ENCODE peak calls at places on chromosomes 2 and 18, in seven cellular contexts. Z is stomach; C is A549; U is tibial artery; L is neural progenitor cell; D is PC-3; B is effector memory CD4-positive, alpha-beta T cell. S is an unnamed sample.
A peak's percentile ranks its signal among the peaks of the same experiment; 100 is the strongest.

GRCh38 chr2:216113572-216113971 is 4.4 kb downstream of the XRCC5 start:
- DNase-seq in D (no peak), B (no peak), Z (no peak), U (no peak), L (no peak), C (no peak), S (no peak)

GRCh38 chr18:29181151-29181901 is 1004.4 kb upstream of the CDH2 start:
- DNase-seq in D (peak; percentile 78), L (no peak), B (no peak), U (peak; percentile 34), Z (no peak), C (no peak), S (no peak)

GRCh38 chr2:156436477-156437085 is 402 bp downstream of the GPD2 start:
- DNase-seq in D (peak; percentile 20), Z (peak; percentile 44), C (no peak), L (peak; percentile 33), U (peak; percentile 22), B (no peak), S (no peak)

GRCh38 chr18:56541790-56542189 is 96.6 kb downstream of the TXNL1 start:
- DNase-seq in L (peak; percentile 18), C (no peak), Z (no peak), B (no peak), D (no peak), U (no peak), S (no peak)

GRCh38 chr2:223952280-223952968 is 4.8 kb upstream of the MRPL44 start:
- DNase-seq in D (no peak), L (peak; percentile 89), U (no peak), Z (no peak), C (no peak), B (no peak), S (no peak)

GRCh38 chr18:59518705-59519104 is 159.6 kb upstream of the LMAN1 start:
- DNase-seq in C (no peak), L (no peak), U (no peak), B (no peak), Z (no peak), D (no peak), S (no peak)

GRCh38 chr2:224440988-224441387 is 39.1 kb upstream of the FAM124B start:
- DNase-seq in D (no peak), L (no peak), Z (no peak), B (no peak), C (no peak), U (no peak), S (peak; percentile 14)

GRCh38 chr2:226079677-226080076 is 680.2 kb downstream of the NYAP2 start:
- DNase-seq in D (peak; percentile 74), L (no peak), B (no peak), C (no peak), U (no peak), Z (no peak), S (no peak)

GRCh38 chr18:24958001-24958400 is 394.0 kb downstream of the ZNF521 start:
- DNase-seq in Z (no peak), U (no peak), L (no peak), D (no peak), C (no peak), B (no peak), S (no peak)

GRCh38 chr18:79692056-79692455 is 12.5 kb downstream of the CTDP1 start:
- DNase-seq in B (no peak), L (no peak), D (no peak), U (no peak), C (no peak), Z (no peak), S (no peak)

GRCh38 chr2:32772623-32773221 is 144.9 kb downstream of the TTC27 start:
- DNase-seq in Z (no peak), B (no peak), D (peak; percentile 73), C (peak; percentile 43), U (no peak), L (peak; percentile 79), S (peak; percentile 48)

GRCh38 chr2:47083886-47084682 is 71.0 kb downstream of the STPG4 start:
- DNase-seq in L (no peak), B (no peak), Z (no peak), U (no peak), D (no peak), C (no peak), S (no peak)

GRCh38 chr2:161273038-161273760 is 35.0 kb upstream of the PSMD14 start:
- DNase-seq in D (peak; percentile 90), Z (no peak), C (peak; percentile 12), L (peak; percentile 83), U (no peak), B (no peak), S (peak; percentile 64)

GRCh38 chr18:45441110-45441842 is 174.0 kb upstream of the SLC14A2 start:
- DNase-seq in C (peak; percentile 4), D (peak; percentile 46), U (no peak), B (no peak), Z (no peak), L (no peak), S (no peak)

GRCh38 chr2:240431276-240431662 is 4.2 kb upstream of the GPC1 start:
- DNase-seq in U (peak; percentile 16), Z (peak; percentile 17), C (no peak), D (no peak), L (no peak), B (no peak), S (no peak)

GRCh38 chr2:18522484-18523146 is 37.8 kb downstream of the RDH14 start:
- DNase-seq in C (no peak), U (no peak), Z (no peak), L (no peak), B (no peak), D (peak; percentile 33), S (no peak)

GRCh38 chr2:181196401-181196800 is 216.0 kb downstream of the UBE2E3 start:
- DNase-seq in Z (no peak), L (no peak), B (no peak), U (no peak), C (no peak), D (peak; percentile 21), S (no peak)

GRCh38 chr2:240432430-240432819 is 3.0 kb upstream of the GPC1 start:
- DNase-seq in D (no peak), Z (peak; percentile 15), U (no peak), C (no peak), B (no peak), L (no peak), S (no peak)

GRCh38 chr2:160402997-160403979 is 90.3 kb downstream of the RBMS1 start:
- DNase-seq in B (no peak), L (peak; percentile 57), C (no peak), U (no peak), D (no peak), Z (no peak), S (no peak)

GRCh38 chr2:58503909-58504308 is 262.8 kb upstream of the FANCL start:
- DNase-seq in U (no peak), Z (no peak), C (no peak), B (no peak), L (no peak), D (no peak), S (no peak)

GRCh38 chr2:209629622-209630021 is 142.0 kb upstream of the UNC80 start:
- DNase-seq in L (no peak), D (no peak), U (no peak), C (no peak), B (no peak), Z (no peak), S (no peak)

GRCh38 chr2:71661782-71662181 is 208.4 kb downstream of the DYSF start:
- DNase-seq in D (no peak), U (no peak), B (no peak), Z (no peak), C (no peak), L (no peak), S (no peak)

GRCh38 chr2:170878061-170878460 is 51.0 kb upstream of the GORASP2 start:
- DNase-seq in L (no peak), B (no peak), Z (no peak), U (no peak), D (peak; percentile 79), C (no peak), S (no peak)

GRCh38 chr2:9637330-9637729 is 6.5 kb upstream of the YWHAQ start:
- DNase-seq in L (peak; percentile 25), D (peak; percentile 82), Z (no peak), C (no peak), B (no peak), U (no peak), S (peak; percentile 62)

DNA sequence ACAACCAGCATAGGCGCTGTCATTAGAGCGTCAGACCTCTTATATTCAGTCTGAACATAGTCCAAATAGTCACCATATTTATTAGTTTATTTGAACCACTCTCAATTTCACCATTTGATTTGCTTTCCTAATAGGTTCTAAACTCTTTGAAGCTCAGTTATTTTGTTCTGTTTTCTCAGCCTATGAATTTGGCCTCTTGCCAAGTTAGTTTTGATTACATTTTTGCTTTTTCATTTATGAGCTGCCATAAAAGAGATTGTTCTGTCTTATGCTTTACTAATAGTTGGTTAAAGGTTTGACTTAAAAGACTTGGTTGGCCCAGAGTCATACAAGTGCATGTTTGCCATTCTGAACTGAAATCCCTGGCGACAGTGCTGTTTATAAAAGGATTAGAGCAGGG is 85.9 kb upstream of the RANBP2 start:
- DNase-seq in C (no peak), U (no peak), Z (no peak), B (no peak), L (no peak), D (no peak), S (no peak)
- H3K4me1 ChIP-seq in C (peaks cover 64% of the 10 kb centered on the region), U (peaks cover 36% of the 10 kb centered on the region), Z (peaks cover 87% of the 10 kb centered on the region), B (peaks cover 26% of the 10 kb centered on the region), L (peaks cover 5% of the 10 kb centered on the region), D (peaks cover 22% of the 10 kb centered on the region), S (peaks cover 47% of the 10 kb centered on the region)

DNA sequence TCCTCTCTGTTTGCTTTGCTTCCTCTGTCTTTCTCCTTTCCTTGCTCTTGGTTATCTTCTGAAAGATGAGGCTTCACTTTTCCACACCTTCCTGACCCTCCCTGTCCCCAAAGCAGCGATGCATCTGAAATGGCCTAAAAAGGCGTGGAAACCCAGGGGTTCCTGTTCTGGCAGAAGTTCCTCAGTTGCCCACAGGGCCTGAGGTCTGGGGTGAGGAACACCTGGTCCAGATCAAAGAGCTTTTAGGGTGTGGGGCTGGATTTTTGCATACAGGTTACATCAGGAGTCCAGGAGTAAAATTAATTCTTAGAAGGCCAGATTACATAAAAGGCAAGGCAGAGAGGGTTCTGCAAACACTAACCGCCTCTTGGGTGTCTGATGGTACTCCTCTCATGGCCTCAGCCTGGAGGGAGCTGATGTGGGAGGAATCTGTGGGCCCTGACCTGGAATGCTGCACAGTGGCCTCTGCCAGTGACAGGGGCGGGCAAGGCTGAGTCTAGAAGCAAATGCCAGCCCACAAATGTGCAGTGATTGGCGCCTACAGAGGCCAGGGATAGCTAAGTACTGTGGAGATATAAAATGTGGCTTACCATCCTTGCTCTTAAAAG is 41.8 kb downstream of the INPP4A start:
- DNase-seq in C (no peak), B (no peak), L (no peak), U (no peak), Z (no peak), D (no peak), S (no peak)
- H3K4me1 ChIP-seq in C (peaks cover 8% of the 10 kb centered on the region), B (peaks cover 68% of the 10 kb centered on the region), L (peaks cover 10% of the 10 kb centered on the region), U (no peaks in the 10 kb centered on the region), Z (peaks cover 76% of the 10 kb centered on the region), D (peaks cover 47% of the 10 kb centered on the region), S (peaks cover 43% of the 10 kb centered on the region)

GRCh38 chr2:105862843-105863242 is 118.1 kb downstream of the NCK2 start:
- DNase-seq in C (no peak), Z (no peak), U (no peak), D (no peak), L (no peak), B (no peak), S (no peak)
- H3K4me1 ChIP-seq in C (no peaks in the 10 kb centered on the region), Z (peaks cover 76% of the 10 kb centered on the region), U (peaks cover 1% of the 10 kb centered on the region), D (no peaks in the 10 kb centered on the region), L (peaks cover 24% of the 10 kb centered on the region), B (peaks cover 61% of the 10 kb centered on the region), S (no peaks in the 10 kb centered on the region)

DNA sequence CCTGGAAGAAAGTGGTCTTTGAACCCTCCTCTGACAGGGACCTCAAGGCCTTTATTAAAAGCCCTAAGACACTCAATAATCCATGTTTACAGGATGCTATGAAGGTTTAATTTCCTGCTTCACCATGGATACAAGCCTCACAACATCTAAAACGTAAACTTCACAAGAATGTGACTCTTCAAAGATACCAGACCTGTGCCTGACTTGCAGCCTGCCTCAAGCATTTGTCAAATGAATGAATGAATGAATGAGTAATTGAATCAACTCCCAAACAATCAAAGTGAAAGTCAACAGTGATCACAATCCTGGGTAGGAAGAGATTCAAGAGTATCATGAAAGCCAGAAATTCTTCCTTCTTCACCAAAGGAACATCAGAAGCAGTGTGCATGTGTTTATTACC is 30.4 kb downstream of the KLF7 start:
- DNase-seq in D (peak; percentile 76), B (no peak), U (no peak), L (no peak), C (no peak), Z (no peak), S (no peak)
- H3K4me1 ChIP-seq in D (peaks cover 34% of the 10 kb centered on the region), B (peaks cover 13% of the 10 kb centered on the region), U (peaks cover 75% of the 10 kb centered on the region), L (peaks cover 34% of the 10 kb centered on the region), C (peaks cover 84% of the 10 kb centered on the region), Z (peaks cover 73% of the 10 kb centered on the region), S (peaks cover 21% of the 10 kb centered on the region)